ENCODE peak calls at places on chromosome 20, in eight cellular contexts. K, X, G, S, N, A, D and Y are unnamed samples.

GRCh38 chr20:57429579-57430202 is 38.5 kb downstream of the RBM38 start:
- DNase-seq in K (no peak), X (no peak), G (no peak), S (no peak), N (no peak), A (no peak), D (no peak), Y (no peak)

GRCh38 chr20:4444404-4444803 is 277.3 kb upstream of the PRND start:
- DNase-seq in K (no peak), X (no peak), G (no peak), S (no peak), N (no peak), A (no peak), D (no peak), Y (no peak)

GRCh38 chr20:2330090-2330695 is 34.4 kb downstream of the TGM3 start:
- DNase-seq in K (no peak), X (no peak), G (no peak), S (no peak), N (no peak), A (no peak), D (no peak), Y (no peak)

GRCh38 chr20:31670371-31671228 is 32.9 kb downstream of the COX4I2 start:
- DNase-seq in K (peak; percentile 87), X (peak; percentile 62), G (no peak), S (peak; percentile 57), N (peak; percentile 85), A (no peak), D (peak; percentile 85), Y (no peak)

GRCh38 chr20:63301671-63302070 is 8.7 kb downstream of the COL20A1 start:
- DNase-seq in K (no peak), X (no peak), G (no peak), S (no peak), N (no peak), A (no peak), D (no peak), Y (no peak)

GRCh38 chr20:25277051-25277801 is 29.3 kb downstream of the PYGB start:
- DNase-seq in K (peak; percentile 59), X (peak; percentile 4), G (peak; percentile 11), S (peak; percentile 11), N (no peak), A (no peak), D (peak; percentile 39), Y (no peak)

GRCh38 chr20:33291830-33292355 is 8.9 kb downstream of the BPIFB1 start:
- DNase-seq in K (no peak), X (no peak), G (peak; percentile 74), S (no peak), N (no peak), A (peak; percentile 73), D (no peak), Y (no peak)

GRCh38 chr20:50189681-50190250 is 864 bp upstream of the CEBPB start:
- DNase-seq in K (no peak), X (no peak), G (peak; percentile 54), S (peak; percentile 67), N (peak; percentile 61), A (peak; percentile 28), D (peak; percentile 78), Y (no peak)

GRCh38 chr20:31693402-31693801 is 29.3 kb downstream of the BCL2L1 start:
- DNase-seq in K (no peak), X (no peak), G (peak; percentile 36), S (no peak), N (no peak), A (no peak), D (no peak), Y (no peak)

GRCh38 chr20:36063916-36064660 is 90.5 kb upstream of the EPB41L1 start:
- DNase-seq in K (no peak), X (no peak), G (no peak), S (no peak), N (no peak), A (no peak), D (no peak), Y (no peak)

GRCh38 chr20:36064661-36065426 is 89.7 kb upstream of the EPB41L1 start:
- DNase-seq in K (peak; percentile 97), X (peak; percentile 94), G (no peak), S (peak; percentile 94), N (peak; percentile 93), A (peak; percentile 96), D (peak; percentile 98), Y (peak; percentile 48)

GRCh38 chr20:36066777-36067176 is 87.8 kb upstream of the EPB41L1 start:
- DNase-seq in K (no peak), X (no peak), G (no peak), S (no peak), N (no peak), A (no peak), D (no peak), Y (no peak)

GRCh38 chr20:36062799-36063198 is 91.7 kb upstream of the EPB41L1 start:
- DNase-seq in K (no peak), X (no peak), G (no peak), S (no peak), N (no peak), A (no peak), D (no peak), Y (no peak)

GRCh38 chr20:36065427-36065998 is 89.0 kb upstream of the EPB41L1 start:
- DNase-seq in K (no peak), X (no peak), G (no peak), S (no peak), N (no peak), A (no peak), D (no peak), Y (no peak)
- H3K4me3 ChIP-seq in K (peak overlapping the region; percentile 71), X (peak overlapping the region; percentile 40), G (no peak overlapping the region), S (peak overlapping the region; percentile 58), N (peak overlapping the region; percentile 61), A (peak overlapping the region; percentile 74), D (peak overlapping the region; percentile 75), Y (no peak overlapping the region)

GRCh38 chr20:53915459-53916172 is 154.8 kb downstream of the BCAS1 start:
- DNase-seq in K (peak; percentile 96), X (peak; percentile 98), G (peak; percentile 94), S (peak; percentile 97), N (peak; percentile 98), A (peak; percentile 98), D (peak; percentile 95), Y (peak; percentile 74)

GRCh38 chr20:53911301-53911700 is 159.1 kb downstream of the BCAS1 start:
- DNase-seq in K (no peak), X (no peak), G (no peak), S (no peak), N (peak; percentile 36), A (no peak), D (no peak), Y (no peak)

GRCh38 chr20:53916173-53916512 is 154.3 kb downstream of the BCAS1 start:
- DNase-seq in K (no peak), X (no peak), G (no peak), S (no peak), N (no peak), A (no peak), D (no peak), Y (no peak)

GRCh38 chr20:53914861-53915458 is 155.4 kb downstream of the BCAS1 start:
- DNase-seq in K (no peak), X (no peak), G (no peak), S (no peak), N (no peak), A (no peak), D (no peak), Y (no peak)

GRCh38 chr20:53914091-53914860 is 156.1 kb downstream of the BCAS1 start:
- DNase-seq in K (no peak), X (no peak), G (no peak), S (no peak), N (peak; percentile 57), A (no peak), D (no peak), Y (no peak)
- TF ChIP-seq CTCF in K (no peak), X (no peak), G (no peak), S (no peak), N (no peak), A (no peak), D (no peak), Y (no peak)

GRCh38 chr20:59662856-59663512 is 58.6 kb downstream of the PHACTR3 start:
- DNase-seq in K (no peak), X (no peak), G (no peak), S (no peak), N (peak; percentile 49), A (no peak), D (no peak), Y (no peak)

GRCh38 chr20:59661141-59661540 is 56.8 kb downstream of the PHACTR3 start:
- DNase-seq in K (no peak), X (no peak), G (no peak), S (no peak), N (peak; percentile 40), A (no peak), D (no peak), Y (no peak)

GRCh38 chr20:59663513-59663890 is 59.2 kb downstream of the PHACTR3 start:
- DNase-seq in K (no peak), X (no peak), G (no peak), S (no peak), N (no peak), A (no peak), D (no peak), Y (no peak)

GRCh38 chr20:59662161-59662560 is 57.8 kb downstream of the PHACTR3 start:
- DNase-seq in K (no peak), X (no peak), G (no peak), S (no peak), N (no peak), A (no peak), D (no peak), Y (no peak)

DNA sequence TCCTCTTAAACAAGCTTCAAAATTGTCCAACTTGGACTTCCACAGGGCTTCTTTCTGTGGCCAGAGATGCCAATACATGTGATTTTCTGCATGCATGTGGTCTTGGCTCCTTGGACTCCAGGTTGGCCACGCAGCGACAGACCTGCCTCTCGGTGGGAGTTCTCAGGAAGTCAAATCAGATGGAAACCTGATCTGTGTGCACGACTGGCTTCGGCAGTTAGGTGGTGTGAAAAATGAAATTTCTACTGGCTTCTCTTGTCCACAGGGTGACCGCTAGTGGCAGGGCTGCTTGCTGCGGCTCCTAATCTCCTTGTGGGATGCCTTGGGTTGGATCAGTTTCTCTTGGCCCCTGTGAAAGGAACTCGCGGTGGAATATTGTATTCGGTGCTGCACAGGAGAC is 57.3 kb downstream of the PHACTR3 start:
- DNase-seq in K (no peak), X (no peak), G (no peak), S (no peak), N (peak; percentile 18), A (no peak), D (no peak), Y (no peak)
- H3K9me3 ChIP-seq in K (peaks cover 4% of the 10 kb centered on the region), X (peaks cover 37% of the 10 kb centered on the region), G (peaks cover 5% of the 10 kb centered on the region), S (no peaks in the 10 kb centered on the region), N (peaks cover 26% of the 10 kb centered on the region), A (peaks cover 12% of the 10 kb centered on the region), D (peaks cover 22% of the 10 kb centered on the region), Y (peaks cover 30% of the 10 kb centered on the region)

DNA sequence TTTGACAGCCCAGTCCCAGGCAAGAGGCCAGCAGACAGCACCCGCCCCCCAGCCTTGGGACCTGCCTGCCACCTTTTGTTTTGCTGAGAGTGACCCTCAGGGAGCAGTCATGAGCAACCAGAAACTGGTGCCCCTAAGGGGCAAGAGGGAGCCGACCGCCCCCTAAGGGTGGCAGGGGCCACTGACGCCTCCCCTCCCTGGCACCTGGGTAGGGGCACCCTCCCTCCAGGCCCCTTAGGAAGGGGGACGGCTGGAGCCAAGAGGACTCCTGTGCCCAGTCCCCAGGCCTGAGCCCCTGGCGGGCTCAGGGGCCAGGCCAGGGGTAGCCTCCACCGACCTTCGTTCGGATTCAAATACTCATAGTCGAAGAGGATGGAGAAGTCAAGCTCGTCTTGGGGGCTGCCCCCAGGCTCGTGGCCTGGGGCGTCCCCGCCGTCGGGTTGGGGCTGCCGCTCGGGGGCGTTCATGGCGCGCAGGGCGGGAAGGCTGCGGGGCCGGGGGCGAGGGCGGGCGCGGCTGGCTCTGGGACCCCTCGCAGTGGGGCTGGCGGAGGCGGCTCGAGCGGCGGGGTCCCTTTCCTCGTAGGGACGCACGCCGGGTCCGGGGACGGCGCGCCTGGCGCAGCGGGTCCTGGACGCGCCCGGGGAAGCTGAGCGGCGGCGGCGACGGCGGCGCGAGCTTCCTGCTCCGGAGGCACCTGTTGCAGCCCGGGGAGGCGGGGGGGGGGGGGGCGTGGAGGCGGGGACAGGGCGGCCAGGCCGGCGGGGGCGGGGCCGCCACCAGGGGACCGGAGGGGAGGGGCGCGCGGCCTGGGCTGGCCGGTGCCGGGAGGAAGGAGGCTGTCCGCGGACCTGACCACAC is at the start of gene NFATC2:
- DNase-seq in K (no peak), X (no peak), G (no peak), S (no peak), N (no peak), A (peak; percentile 58), D (peak; percentile 78), Y (no peak)
- H3K4me3 ChIP-seq in K (peak within 1 kb of the TSS; percentile 36), X (peak within 1 kb of the TSS; percentile 29), G (no peak within 1 kb of the TSS), S (peak within 1 kb of the TSS; percentile 25), N (peak within 1 kb of the TSS; percentile 59), A (peak within 1 kb of the TSS; percentile 57), D (peak within 1 kb of the TSS; percentile 75), Y (peak within 1 kb of the TSS; percentile 34)